ENCODE peak calls at places on chromosomes 6 and 20, in ten cellular contexts. H is EH; W is ecto neural progenitor cell; R is mesenteric fat pad; G is naive thymus-derived CD4-positive, alpha-beta T cell; B is stimulated activated CD4-positive, alpha-beta T cell treated with anti-CD3 and anti-CD28 coated beads, Interleukin-15, amount 100 ng/mL, for 24 hours; Q is neuronal stem cell; I is activated T-helper 1 cell treated with anti-CD3 and anti-CD28 coated beads, Interleukin-12 subunit alpha, Interleukin-12 subunit beta, Interleukin-2, Interleukin-4 antibody, amounts not matched to agents 30 ng/mL and 10 ng/mL and 1 ng/mL, durations not matched to agents 14 hours and 24 hours and 36 hours; T is NCI-H460; A is left colon. S is an unnamed sample.

GRCh38 chr6:126696921-126697693 is 357.2 kb downstream of the CENPW start:
- DNase-seq in Q (no peak), R (no peak), A (no peak), T (no peak), G (no peak), W (no peak), B (no peak), I (no peak), H (peak; percentile 2), S (no peak)

GRCh38 chr6:21263531-21264287 is 329.8 kb upstream of the SOX4 start:
- DNase-seq in A (no peak), G (no peak), T (no peak), B (no peak), R (no peak), H (peak; percentile 2), I (no peak), Q (no peak), W (no peak), S (no peak)

GRCh38 chr6:45450132-45450531 is 72.4 kb upstream of the SUPT3H start:
- DNase-seq in I (no peak), G (no peak), W (no peak), Q (no peak), R (no peak), T (no peak), H (no peak), A (no peak), B (no peak), S (no peak)

GRCh38 chr6:136969433-136969832 is 47.3 kb downstream of the SLC35D3 start:
- DNase-seq in B (no peak), I (no peak), Q (no peak), G (no peak), W (no peak), T (no peak), R (no peak), H (no peak), A (no peak), S (no peak)

GRCh38 chr6:32113386-32114352 is 4.5 kb upstream of the TNXB start:
- DNase-seq in Q (peak; percentile 56), T (no peak), W (no peak), I (no peak), R (no peak), G (no peak), A (peak; percentile 69), H (peak; percentile 98), B (no peak), S (no peak)

GRCh38 chr20:10171864-10172751 is 46.5 kb upstream of the SNAP25 start:
- DNase-seq in Q (peak; percentile 15), A (no peak), G (no peak), I (no peak), R (no peak), B (peak; percentile 59), T (peak; percentile 15), H (peak; percentile 38), W (peak; percentile 74), S (no peak)

GRCh38 chr6:81166770-81167169 is 585.7 kb downstream of the TENT5A start:
- DNase-seq in A (no peak), T (no peak), G (no peak), B (no peak), I (no peak), R (no peak), W (no peak), Q (no peak), H (peak; percentile 67), S (no peak)

GRCh38 chr6:43798688-43799444 is 28.9 kb downstream of the VEGFA start:
- DNase-seq in B (peak; percentile 40), T (peak; percentile 58), R (no peak), I (no peak), W (no peak), A (peak; percentile 96), H (peak; percentile 81), Q (no peak), G (no peak), S (no peak)

GRCh38 chr6:31158863-31159855 is 770 bp downstream of the TCF19 start:
- DNase-seq in G (peak; percentile 23), W (no peak), A (no peak), T (no peak), R (no peak), B (peak; percentile 50), I (peak; percentile 28), H (peak; percentile 40), Q (no peak), S (peak; percentile 32)

GRCh38 chr20:64009811-64010387 is 26.1 kb upstream of the C20orf204 start:
- DNase-seq in W (no peak), A (no peak), B (no peak), I (no peak), T (no peak), Q (no peak), H (no peak), R (no peak), G (no peak), S (no peak)

GRCh38 chr20:53757472-53757913 is 163.9 kb upstream of the ZNF217 start:
- DNase-seq in T (no peak), W (no peak), I (no peak), R (peak; percentile 57), A (no peak), G (no peak), B (no peak), Q (no peak), H (no peak), S (no peak)